ENCODE peak calls at places on chromosomes 2 and 18, in seven cellular contexts. F is NCI-H1436; R is T-cell; E is sigmoid colon; H is HTR-8/SVneo; K is transverse colon; Q is activated CD8-positive, alpha-beta T cell treated with anti-CD3 and anti-CD28 coated beads for 36 hours. T is an unnamed sample.

GRCh38 chr2:66679422-66679821 is 244.5 kb downstream of the MEIS1 start:
- DNase-seq in F (no peak), R (no peak), E (no peak), H (no peak), K (no peak), Q (no peak), T (no peak)

GRCh38 chr2:217465136-217465535 is 537.7 kb downstream of the TNS1 start:
- DNase-seq in F (no peak), R (no peak), E (no peak), H (no peak), K (no peak), Q (no peak), T (no peak)

GRCh38 chr18:49878567-49878966 is 65.2 kb upstream of the ACAA2 start:
- DNase-seq in F (no peak), R (no peak), E (no peak), H (no peak), K (no peak), Q (no peak), T (no peak)

GRCh38 chr2:191032588-191033429 is 18.8 kb upstream of the STAT1 start:
- DNase-seq in F (no peak), R (no peak), E (no peak), H (no peak), K (no peak), Q (no peak), T (no peak)

GRCh38 chr18:31203086-31203793 is 40.6 kb upstream of the DSC1 start:
- DNase-seq in F (no peak), R (no peak), E (no peak), H (no peak), K (peak), Q (no peak), T (no peak)

GRCh38 chr2:45210466-45211195 is 201.4 kb upstream of the SIX2 start:
- DNase-seq in F (no peak), R (no peak), E (no peak), H (no peak), K (no peak), Q (no peak), T (no peak)

GRCh38 chr2:124975658-124976057 is 950.6 kb downstream of the CNTNAP5 start:
- DNase-seq in F (no peak), R (no peak), E (no peak), H (no peak), K (no peak), Q (no peak), T (no peak)

GRCh38 chr2:105795575-105795934 is 50.8 kb downstream of the NCK2 start:
- DNase-seq in F (peak), R (no peak), E (no peak), H (no peak), K (no peak), Q (peak), T (no peak)

GRCh38 chr2:80326214-80326613 is 21.7 kb upstream of the LRRTM1 start:
- DNase-seq in F (no peak), R (no peak), E (no peak), H (peak), K (no peak), Q (no peak), T (peak)

GRCh38 chr2:67797801-67798535 is 264.8 kb downstream of the C1D start:
- DNase-seq in F (peak), R (no peak), E (no peak), H (no peak), K (no peak), Q (no peak), T (no peak)

GRCh38 chr2:186757009-186757408 is 63.1 kb downstream of the FAM171B start:
- DNase-seq in F (no peak), R (no peak), E (no peak), H (no peak), K (no peak), Q (no peak), T (no peak)

GRCh38 chr2:196318517-196319377 is 147.4 kb upstream of the STK17B start:
- DNase-seq in F (no peak), R (no peak), E (no peak), H (no peak), K (no peak), Q (no peak), T (no peak)

GRCh38 chr2:133171396-133172004 is 396.8 kb downstream of the NCKAP5 start:
- DNase-seq in F (peak), R (no peak), E (no peak), H (peak), K (no peak), Q (no peak), T (peak)

GRCh38 chr2:143513081-143513480 is 383.9 kb downstream of the ARHGAP15 start:
- DNase-seq in F (no peak), R (no peak), E (no peak), H (peak), K (no peak), Q (peak), T (peak)

GRCh38 chr2:43273477-43273876 is 47.1 kb upstream of the ZFP36L2 start:
- DNase-seq in F (no peak), R (no peak), E (no peak), H (no peak), K (no peak), Q (peak), T (no peak)

GRCh38 chr2:54267577-54267976 is 11.5 kb upstream of the TSPYL6 start:
- DNase-seq in F (no peak), R (no peak), E (no peak), H (no peak), K (no peak), Q (no peak), T (no peak)

GRCh38 chr2:150138587-150138986 is 348.9 kb downstream of the RND3 start:
- DNase-seq in F (no peak), R (no peak), E (no peak), H (no peak), K (no peak), Q (no peak), T (no peak)

GRCh38 chr2:54783349-54783748 is 59.9 kb downstream of the EML6 start:
- DNase-seq in F (no peak), R (no peak), E (no peak), H (no peak), K (no peak), Q (no peak), T (no peak)

GRCh38 chr18:56118422-56118821 is 520.0 kb downstream of the TXNL1 start:
- DNase-seq in F (no peak), R (no peak), E (no peak), H (no peak), K (no peak), Q (no peak), T (no peak)

GRCh38 chr2:22817197-22817596 is 567.8 kb upstream of the KLHL29 start:
- DNase-seq in F (no peak), R (no peak), E (no peak), H (no peak), K (no peak), Q (no peak), T (no peak)

GRCh38 chr2:206275274-206276160 is 1.1 kb downstream of the ZDBF2 start:
- DNase-seq in F (peak), R (peak), E (no peak), H (peak), K (no peak), Q (peak), T (no peak)

GRCh38 chr18:23453657-23454011 is 547 bp downstream of the RIOK3 start:
- DNase-seq in F (no peak), R (peak), E (no peak), H (no peak), K (no peak), Q (no peak), T (no peak)

GRCh38 chr2:170113168-170113567 is 64.8 kb upstream of the MYO3B start:
- DNase-seq in F (no peak), R (no peak), E (no peak), H (no peak), K (no peak), Q (no peak), T (no peak)

GRCh38 chr2:17934721-17935120 is 56.3 kb downstream of the KCNS3 start:
- DNase-seq in F (no peak), R (no peak), E (no peak), H (no peak), K (no peak), Q (no peak), T (no peak)